ENCODE peak calls at places on chromosome 18, in eight cellular contexts. K is stomach; G is H9; L is HCT116; A is endodermal cell; I is CD8-positive, alpha-beta T cell; P is coronary artery; B is neural progenitor cell. V is an unnamed sample.

GRCh38 chr18:44819944-44820510 is 139.3 kb downstream of the SETBP1 start:
- DNase-seq in K (no peak), G (no peak), L (no peak), A (peak), I (no peak), P (peak), B (no peak), V (no peak)

GRCh38 chr18:34659579-34660517 is 50.2 kb upstream of the DTNA start:
- DNase-seq in K (peak), G (peak), L (peak), A (peak), I (no peak), P (peak), B (peak), V (peak)

GRCh38 chr18:53070706-53071105 is 730.7 kb downstream of the DCC start:
- DNase-seq in K (no peak), G (no peak), L (no peak), A (no peak), I (no peak), P (no peak), B (no peak), V (no peak)

GRCh38 chr18:378039-378438 is 110.2 kb upstream of the THOC1 start:
- DNase-seq in K (no peak), G (no peak), L (no peak), A (no peak), I (no peak), P (no peak), B (no peak), V (no peak)

GRCh38 chr18:10834128-10834815 is 308.4 kb downstream of the NAPG start:
- DNase-seq in K (no peak), G (no peak), L (no peak), A (peak), I (no peak), P (no peak), B (no peak), V (no peak)

GRCh38 chr18:79117791-79118190 is 48.6 kb downstream of the ATP9B start:
- DNase-seq in K (no peak), G (no peak), L (no peak), A (no peak), I (no peak), P (no peak), B (no peak), V (no peak)

GRCh38 chr18:75221902-75222301 is 11.3 kb downstream of the TSHZ1 start:
- DNase-seq in K (no peak), G (no peak), L (no peak), A (no peak), I (no peak), P (no peak), B (no peak), V (no peak)

GRCh38 chr18:3525870-3526420 is 76.0 kb downstream of the TGIF1 start:
- DNase-seq in K (no peak), G (no peak), L (no peak), A (peak), I (peak), P (no peak), B (no peak), V (no peak)

GRCh38 chr18:79496978-79497637 is 101.4 kb downstream of the NFATC1 start:
- DNase-seq in K (no peak), G (no peak), L (no peak), A (no peak), I (no peak), P (no peak), B (no peak), V (peak)

GRCh38 chr18:3966985-3967856 is 487.9 kb downstream of the DLGAP1 start:
- DNase-seq in K (no peak), G (peak), L (no peak), A (peak), I (no peak), P (no peak), B (peak), V (no peak)

GRCh38 chr18:48629730-48630324 is 91.0 kb downstream of the CTIF start:
- DNase-seq in K (no peak), G (no peak), L (peak), A (no peak), I (no peak), P (no peak), B (no peak), V (peak)

GRCh38 chr18:48540329-48541025 is 1.6 kb downstream of the CTIF start:
- DNase-seq in K (peak), G (peak), L (no peak), A (peak), I (peak), P (peak), B (peak), V (no peak)

GRCh38 chr18:5122270-5122669 is 74.8 kb downstream of the AKAIN1 start:
- DNase-seq in K (no peak), G (no peak), L (no peak), A (no peak), I (no peak), P (no peak), B (no peak), V (no peak)

GRCh38 chr18:25005602-25006375 is 346.2 kb downstream of the ZNF521 start:
- DNase-seq in K (no peak), G (no peak), L (no peak), A (no peak), I (no peak), P (no peak), B (no peak), V (no peak)

GRCh38 chr18:49569701-49570100 is 7.8 kb downstream of the LIPG start:
- DNase-seq in K (no peak), G (no peak), L (no peak), A (no peak), I (no peak), P (no peak), B (no peak), V (no peak)

GRCh38 chr18:44342167-44342566 is 338.5 kb upstream of the SETBP1 start:
- DNase-seq in K (no peak), G (no peak), L (no peak), A (no peak), I (no peak), P (no peak), B (no peak), V (no peak)

GRCh38 chr18:8806105-8806797 is 100.9 kb downstream of the MTCL1 start:
- DNase-seq in K (no peak), G (no peak), L (no peak), A (no peak), I (no peak), P (no peak), B (no peak), V (no peak)

GRCh38 chr18:39260565-39260964 is 1695.0 kb upstream of the CELF4 start:
- DNase-seq in K (no peak), G (no peak), L (no peak), A (no peak), I (no peak), P (no peak), B (no peak), V (no peak)

GRCh38 chr18:12657849-12658829 is at the start of gene SPIRE1:
- DNase-seq in K (peak), G (peak), L (no peak), A (peak), I (peak), P (peak), B (peak), V (no peak)

GRCh38 chr18:48547456-48548403 is 8.9 kb downstream of the CTIF start:
- DNase-seq in K (no peak), G (peak), L (no peak), A (peak), I (no peak), P (peak), B (no peak), V (no peak)

GRCh38 chr18:47606526-47606925 is 323.9 kb downstream of the SMAD2 start:
- DNase-seq in K (no peak), G (no peak), L (no peak), A (no peak), I (no peak), P (peak), B (no peak), V (no peak)

GRCh38 chr18:79062806-79063205 is 6.4 kb upstream of the ATP9B start:
- DNase-seq in K (peak), G (no peak), L (no peak), A (no peak), I (no peak), P (no peak), B (no peak), V (no peak)

GRCh38 chr18:27713037-27713726 is 463.7 kb downstream of the CDH2 start:
- DNase-seq in K (no peak), G (no peak), L (no peak), A (no peak), I (no peak), P (no peak), B (peak), V (no peak)

GRCh38 chr18:79834834-79835233 is 37.1 kb downstream of the KCNG2 start:
- DNase-seq in K (no peak), G (no peak), L (no peak), A (no peak), I (no peak), P (no peak), B (no peak), V (no peak)

GRCh38 chr18:78725426-78725825 is 254.2 kb upstream of the SALL3 start:
- DNase-seq in K (peak), G (no peak), L (no peak), A (peak), I (no peak), P (peak), B (no peak), V (no peak)

GRCh38 chr18:13237641-13238040 is 19.1 kb downstream of the LDLRAD4 start:
- DNase-seq in K (no peak), G (no peak), L (no peak), A (no peak), I (no peak), P (no peak), B (no peak), V (no peak)

GRCh38 chr18:9743200-9744016 is 35.3 kb downstream of the RAB31 start:
- DNase-seq in K (peak), G (peak), L (peak), A (peak), I (no peak), P (no peak), B (no peak), V (peak)

GRCh38 chr18:14179306-14179705 is 47.1 kb upstream of the ZNF519 start:
- DNase-seq in K (no peak), G (no peak), L (no peak), A (no peak), I (no peak), P (no peak), B (no peak), V (no peak)

DNA sequence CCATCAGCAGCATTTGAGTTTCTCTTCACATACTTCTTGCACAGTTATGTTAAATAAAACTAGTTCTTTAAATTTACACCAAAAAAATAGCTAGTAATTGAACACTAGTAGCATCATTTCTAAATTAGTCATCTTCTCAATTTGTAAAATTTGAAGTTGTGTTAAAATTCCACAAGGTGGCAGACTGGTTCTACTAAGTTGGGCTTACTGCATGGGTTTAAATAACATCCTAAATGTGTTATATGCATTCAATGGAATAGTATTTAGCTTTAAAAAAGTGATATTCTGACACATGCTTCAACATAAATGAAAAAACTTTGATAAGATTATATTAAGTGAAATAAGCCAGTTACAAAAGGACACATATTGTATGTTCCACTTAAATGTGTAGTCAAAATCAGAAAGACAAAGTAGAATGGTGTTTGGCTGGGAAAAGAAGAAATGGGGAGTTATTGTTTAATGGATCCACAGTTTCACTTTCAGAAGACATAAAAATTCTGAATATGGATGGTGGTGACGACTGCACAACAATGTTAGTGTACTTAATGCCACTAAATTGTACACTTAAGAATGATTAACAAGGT is 28.7 kb upstream of the RPRD1A start:
- DNase-seq in K (no peak), G (no peak), L (peak), A (no peak), I (no peak), P (no peak), B (peak), V (peak)
- TF ChIP-seq CTCF in K (peak), G (peak), L (peak), A (peak), I (peak), P (peak), B (peak), V (peak)

DNA sequence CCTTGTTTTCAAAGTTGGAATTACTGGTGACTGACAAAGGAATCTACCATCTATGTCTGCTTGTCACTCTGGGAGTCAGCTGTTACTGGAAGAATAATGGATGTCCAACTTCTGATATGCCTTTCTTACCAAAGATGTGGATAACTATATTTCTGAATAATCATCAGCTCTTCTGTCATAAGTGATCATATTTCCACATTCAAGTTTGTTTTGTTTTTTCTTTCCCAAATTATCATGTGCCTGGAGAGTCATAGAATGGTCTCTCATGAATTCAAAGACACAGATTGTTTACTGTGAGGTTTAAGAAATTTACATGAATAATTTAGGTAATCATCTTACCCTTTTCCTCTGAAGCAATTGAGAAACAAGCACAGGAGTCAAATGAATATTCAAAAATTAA is 986.7 kb upstream of the CDH2 start:
- DNase-seq in K (no peak), G (no peak), L (no peak), A (no peak), I (no peak), P (no peak), B (no peak), V (no peak)
- H3K27ac ChIP-seq in K (no peak), G (no peak), L (peak), A (no peak), I (no peak), P (peak), B (no peak), V (peak)

GRCh38 chr18:62637807-62638687 is 77.3 kb upstream of the PHLPP1 start:
- DNase-seq in K (peak), G (peak), L (peak), A (peak), I (peak), P (no peak), B (peak), V (no peak)
- TF ChIP-seq CTCF in K (peak), G (peak), L (peak), A (peak), I (peak), P (no peak), B (peak), V (peak)

GRCh38 chr18:36302676-36303075 is 5.2 kb downstream of the FHOD3 start:
- DNase-seq in K (no peak), G (no peak), L (no peak), A (peak), I (no peak), P (no peak), B (no peak), V (no peak)

GRCh38 chr18:36304723-36305122 is 7.2 kb downstream of the FHOD3 start:
- DNase-seq in K (no peak), G (no peak), L (no peak), A (no peak), I (no peak), P (no peak), B (no peak), V (no peak)

GRCh38 chr18:36300211-36300610 is 2.7 kb downstream of the FHOD3 start:
- DNase-seq in K (no peak), G (no peak), L (no peak), A (no peak), I (no peak), P (no peak), B (no peak), V (no peak)

GRCh38 chr18:36303203-36303844 is 5.8 kb downstream of the FHOD3 start:
- DNase-seq in K (no peak), G (no peak), L (no peak), A (peak), I (no peak), P (no peak), B (no peak), V (no peak)

DNA sequence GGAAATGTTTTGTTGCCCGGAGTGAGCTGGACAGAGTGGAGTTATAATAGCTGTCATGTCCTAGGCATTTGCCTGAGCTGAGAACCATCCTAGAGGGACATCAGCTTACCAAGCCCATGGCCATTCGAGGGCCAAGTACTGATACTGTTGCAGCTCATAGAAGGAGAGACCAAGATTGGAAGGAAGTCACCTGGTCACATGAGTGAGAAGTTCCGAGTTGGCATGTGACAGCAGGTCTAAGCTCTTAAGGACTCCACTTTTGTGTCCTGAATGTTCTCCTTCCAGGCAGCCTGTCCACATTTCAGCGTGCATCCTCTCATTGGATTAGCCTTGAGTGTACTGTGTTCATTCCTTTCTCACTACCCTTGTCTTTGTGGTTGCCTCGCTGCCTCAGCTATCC is 4.4 kb downstream of the FHOD3 start:
- DNase-seq in K (no peak), G (no peak), L (no peak), A (no peak), I (no peak), P (no peak), B (no peak), V (no peak)
- H3K27ac ChIP-seq in K (no peak), G (no peak), L (no peak), A (no peak), I (no peak), P (no peak), B (no peak), V (no peak)

DNA sequence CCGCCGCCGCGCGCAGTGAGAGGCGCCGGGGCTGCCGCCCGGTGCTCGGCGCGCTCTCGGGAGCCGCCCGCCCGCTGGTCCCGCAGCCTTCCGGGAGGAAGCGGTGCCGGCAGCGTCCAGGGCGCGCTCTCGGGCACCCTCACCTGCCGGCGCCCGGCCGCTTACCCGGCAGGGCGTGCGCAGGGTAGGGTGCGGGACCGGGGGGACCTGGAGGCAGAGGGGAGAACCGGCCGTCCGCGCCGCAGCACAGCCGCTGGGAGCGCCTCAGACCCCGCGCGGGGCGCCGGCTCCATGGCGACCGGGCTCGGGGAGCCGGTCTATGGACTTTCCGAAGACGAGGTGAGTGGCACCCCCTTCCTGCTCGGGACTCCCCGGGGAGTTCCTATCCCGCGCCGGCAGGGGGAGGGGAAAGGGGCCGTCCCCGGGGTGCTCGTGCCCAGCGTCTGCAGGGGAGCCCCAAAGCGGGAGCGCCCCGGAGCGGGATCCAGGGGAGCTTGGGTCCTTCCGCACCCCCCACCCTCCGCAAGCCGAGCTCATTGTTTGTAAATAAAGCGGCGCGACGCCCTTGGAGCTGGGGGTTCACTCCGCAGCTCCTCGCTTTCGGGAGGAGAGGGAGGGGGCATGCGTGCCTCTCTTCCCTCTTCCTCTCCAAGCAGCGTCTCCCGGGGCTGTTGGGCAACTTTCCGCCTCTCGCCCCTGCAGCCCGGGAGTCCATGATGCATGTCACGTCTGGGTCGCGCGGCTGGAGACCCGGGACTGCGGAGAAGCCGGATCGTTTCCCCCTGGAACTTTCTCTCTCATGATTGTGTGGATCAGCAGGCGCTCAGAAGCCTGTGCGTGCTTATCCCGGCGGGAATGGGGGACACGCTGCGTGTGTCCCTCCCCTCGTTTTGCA is 591 bp downstream of the NEDD4L start:
- DNase-seq in K (peak), G (peak), L (no peak), A (peak), I (peak), P (peak), B (peak), V (no peak)
- TF ChIP-seq CTCF in K (no peak), G (no peak), L (no peak), A (peak), I (no peak), P (no peak), B (no peak), V (peak)

GRCh38 chr18:23213200-23213599 is 77.9 kb downstream of the CABLES1 start:
- DNase-seq in K (no peak), G (no peak), L (no peak), A (no peak), I (no peak), P (no peak), B (no peak), V (no peak)
- H3K27ac ChIP-seq in K (no peak), G (no peak), L (no peak), A (no peak), I (no peak), P (no peak), B (no peak), V (no peak)

GRCh38 chr18:51197661-51198424 is at the start of gene MEX3C:
- DNase-seq in K (peak), G (peak), L (peak), A (peak), I (peak), P (peak), B (peak), V (peak)
- TF ChIP-seq CTCF in K (peak), G (peak), L (no peak), A (peak), I (peak), P (peak), B (peak), V (peak)